ENCODE peak calls at places on chromosomes 7 and 10, in five cellular contexts. K is mucosa of gallbladder, H is Kasumi-1, X is GM23338, R is AG09319. Z is an unnamed sample.

GRCh38 chr7:194996-195829 is 2.8 kb downstream of the FAM20C start:
- DNase-seq in X (no peak), H (no peak), R (peak; percentile 14), K (no peak), Z (no peak)

GRCh38 chr10:13352519-13352918 is 4.4 kb upstream of the SEPHS1 start:
- DNase-seq in K (no peak), H (no peak), X (peak; percentile 78), R (no peak), Z (peak; percentile 7)

GRCh38 chr10:88792656-88793055 is 9.9 kb upstream of the LIPM start:
- DNase-seq in K (peak; percentile 22), X (no peak), H (peak; percentile 53), R (no peak), Z (no peak)

GRCh38 chr7:108613147-108613948 is 43.7 kb downstream of the DNAJB9 start:
- DNase-seq in K (no peak), X (peak; percentile 76), R (no peak), H (peak; percentile 70), Z (peak; percentile 76)

GRCh38 chr7:20435305-20435704 is 104.6 kb downstream of the ITGB8 start:
- DNase-seq in R (no peak), K (no peak), H (no peak), X (no peak), Z (no peak)

GRCh38 chr10:81018898-81019890 is 481.5 kb downstream of the SH2D4B start:
- DNase-seq in H (peak; percentile 71), X (peak; percentile 84), R (peak; percentile 0), K (no peak), Z (peak; percentile 81)

GRCh38 chr10:113454341-113455061 is 98.4 kb upstream of the HABP2 start:
- DNase-seq in K (peak; percentile 47), H (peak; percentile 58), R (no peak), X (peak; percentile 89), Z (peak; percentile 66)

GRCh38 chr7:147540743-147541142 is 1049.8 kb upstream of the C7orf33 start:
- DNase-seq in H (no peak), R (no peak), X (no peak), K (no peak), Z (peak; percentile 47)

GRCh38 chr10:17607603-17608332 is 9.4 kb downstream of the HACD1 start:
- DNase-seq in K (no peak), R (no peak), H (peak; percentile 82), X (peak; percentile 79), Z (peak; percentile 74)

GRCh38 chr7:4631664-4632171 is 50.4 kb upstream of the FOXK1 start:
- DNase-seq in H (no peak), X (peak; percentile 90), K (peak; percentile 82), R (peak; percentile 80), Z (peak; percentile 81)

Z was measured in NCI-H82.